ENCODE peak calls at places on chromosomes 12 and 14, in eight cellular contexts. Z is CD8-positive, alpha-beta T cell; E is cardiac muscle cell; K is heart left ventricle; P is Peyer's patch; F is A549; Y is upper lobe of right lung; Q is suprapubic skin. T is an unnamed sample.

GRCh38 chr14:32939254-32940065 is 781 bp downstream of the NPAS3 start:
- DNase-seq in Q (peak; percentile 83), Z (no peak), K (peak; percentile 82), E (peak; percentile 83), Y (peak; percentile 75), F (no peak), P (peak; percentile 66), T (no peak)

GRCh38 chr12:53951577-53952334 is 2.9 kb upstream of the HOXC12 start:
- DNase-seq in P (no peak), K (no peak), Y (peak; percentile 34), Q (no peak), E (no peak), F (no peak), Z (no peak), T (no peak)

GRCh38 chr14:92241966-92242365 is 81.0 kb upstream of the SLC24A4 start:
- DNase-seq in Y (no peak), K (no peak), F (no peak), Z (no peak), Q (no peak), P (no peak), E (no peak), T (no peak)

GRCh38 chr12:87441511-87441910 is 587.7 kb downstream of the C12orf50 start:
- DNase-seq in Y (no peak), Z (no peak), P (no peak), Q (no peak), F (no peak), E (peak; percentile 27), K (no peak), T (no peak)

GRCh38 chr12:97530237-97530636 is 67.6 kb downstream of the RMST start:
- DNase-seq in Q (no peak), P (no peak), E (no peak), Z (no peak), F (no peak), Y (no peak), K (no peak), T (no peak)

GRCh38 chr14:75636100-75636692 is 24.5 kb downstream of the ERG28 start:
- DNase-seq in K (no peak), P (no peak), F (no peak), E (peak; percentile 70), Y (no peak), Q (no peak), Z (no peak), T (no peak)

GRCh38 chr12:87801860-87802720 is 227.1 kb downstream of the C12orf50 start:
- DNase-seq in Y (no peak), Z (no peak), K (no peak), Q (no peak), P (no peak), E (peak; percentile 40), F (peak; percentile 57), T (no peak)

GRCh38 chr12:78671295-78671694 is 193.3 kb upstream of the SYT1 start:
- DNase-seq in P (no peak), Z (no peak), E (peak; percentile 90), Y (no peak), K (no peak), Q (no peak), F (peak; percentile 62), T (no peak)

GRCh38 chr12:106106892-106107291 is 31.9 kb downstream of the NUAK1 start:
- DNase-seq in Y (no peak), Q (no peak), K (no peak), P (no peak), Z (no peak), E (peak; percentile 60), F (peak; percentile 77), T (no peak)

GRCh38 chr14:85165091-85165490 is 364.9 kb upstream of the FLRT2 start:
- DNase-seq in P (no peak), Y (no peak), F (peak; percentile 11), Q (no peak), K (peak; percentile 33), Z (no peak), E (peak; percentile 15), T (no peak)

DNA sequence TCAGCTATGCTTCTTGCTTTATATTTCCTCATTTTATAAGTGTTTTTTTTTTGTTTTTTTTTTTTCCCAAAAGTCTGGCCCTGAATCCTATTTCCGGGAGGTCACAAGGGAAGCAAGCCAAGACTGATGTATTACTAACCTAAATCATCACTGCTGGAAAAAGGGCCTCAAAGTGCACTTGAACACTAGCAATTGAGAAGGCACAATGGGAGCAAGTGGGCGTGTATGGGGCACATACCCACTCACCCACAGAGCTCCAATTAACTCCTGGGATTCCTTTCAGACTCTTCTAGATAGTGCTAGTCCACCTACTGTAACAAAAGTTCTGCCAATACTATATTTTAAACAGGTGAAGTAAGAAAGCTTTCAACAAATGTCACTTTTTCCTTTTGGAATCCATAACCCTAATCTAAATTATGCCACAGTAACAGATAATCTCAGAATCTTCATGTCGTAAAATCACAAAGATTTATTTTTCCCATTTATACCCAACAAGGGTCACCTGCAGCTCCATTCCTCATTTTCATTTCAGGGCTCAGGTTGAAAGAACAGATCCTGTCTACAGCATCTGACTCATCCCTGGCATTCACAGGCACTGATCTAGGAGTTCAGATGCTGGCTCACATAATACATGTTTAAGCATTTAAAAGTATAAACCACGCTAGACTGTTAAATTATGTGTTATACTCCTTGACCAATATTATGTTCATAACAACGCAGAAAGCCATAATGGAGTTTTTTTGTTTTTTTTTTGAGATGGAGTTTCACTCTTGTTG is 58.5 kb downstream of the STON2 start:
- DNase-seq in P (no peak), Q (no peak), K (no peak), Z (no peak), Y (no peak), F (no peak), E (no peak), T (no peak)
- H3K27ac ChIP-seq in P (no peak overlapping the region), Q (no peak overlapping the region), K (no peak overlapping the region), Z (no peak overlapping the region), Y (no peak overlapping the region), F (no peak overlapping the region), E (no peak overlapping the region), T (no peak overlapping the region)

GRCh38 chr12:122869207-122869973 is 26.5 kb downstream of the VPS37B start:
- DNase-seq in P (no peak), K (peak; percentile 9), Q (no peak), F (no peak), Y (no peak), E (no peak), Z (no peak), T (no peak)

GRCh38 chr12:122866379-122866778 is 29.5 kb downstream of the VPS37B start:
- DNase-seq in Y (peak; percentile 54), K (peak; percentile 40), E (no peak), F (no peak), Q (no peak), Z (no peak), P (peak; percentile 50), T (no peak)

GRCh38 chr12:122866950-122867607 is 28.8 kb downstream of the VPS37B start:
- DNase-seq in E (no peak), Y (peak; percentile 53), P (peak; percentile 51), Z (no peak), F (no peak), K (peak; percentile 55), Q (peak; percentile 66), T (no peak)

GRCh38 chr12:122868471-122869177 is 27.3 kb downstream of the VPS37B start:
- DNase-seq in Y (peak; percentile 37), E (no peak), Q (no peak), Z (no peak), K (peak; percentile 20), F (no peak), P (peak; percentile 40), T (no peak)

GRCh38 chr12:122867701-122868461 is 28.0 kb downstream of the VPS37B start:
- DNase-seq in P (peak; percentile 88), K (peak; percentile 90), Q (peak; percentile 67), Z (no peak), E (no peak), F (peak; percentile 62), Y (peak; percentile 64), T (no peak)
- TF ChIP-seq CTCF in P (peak; percentile 56), K (peak; percentile 68), Q (peak; percentile 22), Z (no peak), E (peak; percentile 9), F (peak; percentile 21), Y (peak; percentile 35), T (no peak)

DNA sequence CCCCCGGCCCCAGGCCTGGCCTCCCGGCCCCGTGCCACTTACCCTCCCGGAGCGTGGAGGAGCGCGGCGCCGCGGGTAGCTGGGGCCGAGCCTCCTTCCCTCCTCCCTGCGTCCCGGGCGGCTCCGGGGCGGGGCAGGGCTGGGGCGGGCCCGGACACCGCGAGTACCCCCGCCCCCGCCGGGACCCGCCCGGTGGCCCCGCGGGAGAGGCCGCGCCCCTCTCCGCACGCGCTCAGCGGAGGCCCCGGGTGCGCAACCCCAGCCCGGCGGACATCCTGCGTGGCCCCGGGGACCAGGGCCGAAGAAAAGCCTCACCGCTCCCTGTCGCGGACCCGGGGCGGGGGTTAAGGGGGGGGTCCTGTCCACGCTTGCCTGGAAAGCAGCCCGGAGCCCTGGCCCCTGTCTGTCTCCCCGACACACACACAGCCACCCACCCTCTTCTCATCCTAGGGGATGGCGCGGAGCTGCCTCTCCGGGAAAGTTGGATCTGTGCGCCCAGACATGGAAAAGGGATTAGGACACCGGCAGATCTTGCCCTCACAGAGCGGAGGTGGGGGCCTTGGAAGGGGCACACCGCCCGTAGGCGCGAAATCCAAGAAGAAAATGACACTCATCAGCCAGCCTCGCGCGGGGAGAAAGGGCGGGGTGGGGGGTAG is at the start of gene SYNE3:
- DNase-seq in E (peak; percentile 52), K (peak; percentile 79), Y (peak; percentile 85), F (no peak), Z (no peak), P (peak; percentile 79), Q (peak; percentile 80), T (no peak)
- H3K4me1 ChIP-seq in E (peaks cover 15% of the 10 kb centered on the region), K (peaks cover 49% of the 10 kb centered on the region), Y (peaks cover 61% of the 10 kb centered on the region), F (peaks cover 11% of the 10 kb centered on the region), Z (peaks cover 73% of the 10 kb centered on the region), P (peaks cover 14% of the 10 kb centered on the region), Q (peaks cover 75% of the 10 kb centered on the region), T (peaks cover 76% of the 10 kb centered on the region)

GRCh38 chr12:11812558-11813421 is 163.3 kb downstream of the ETV6 start:
- DNase-seq in Q (no peak), E (peak; percentile 54), K (peak; percentile 57), F (no peak), Y (no peak), Z (no peak), P (peak; percentile 55), T (no peak)
- H3K27ac ChIP-seq in Q (peak overlapping the region; percentile 84), E (peak overlapping the region; percentile 69), K (peak overlapping the region; percentile 80), F (no peak overlapping the region), Y (peak overlapping the region; percentile 78), Z (no peak overlapping the region), P (peak overlapping the region; percentile 67), T (peak overlapping the region; percentile 61)

DNA sequence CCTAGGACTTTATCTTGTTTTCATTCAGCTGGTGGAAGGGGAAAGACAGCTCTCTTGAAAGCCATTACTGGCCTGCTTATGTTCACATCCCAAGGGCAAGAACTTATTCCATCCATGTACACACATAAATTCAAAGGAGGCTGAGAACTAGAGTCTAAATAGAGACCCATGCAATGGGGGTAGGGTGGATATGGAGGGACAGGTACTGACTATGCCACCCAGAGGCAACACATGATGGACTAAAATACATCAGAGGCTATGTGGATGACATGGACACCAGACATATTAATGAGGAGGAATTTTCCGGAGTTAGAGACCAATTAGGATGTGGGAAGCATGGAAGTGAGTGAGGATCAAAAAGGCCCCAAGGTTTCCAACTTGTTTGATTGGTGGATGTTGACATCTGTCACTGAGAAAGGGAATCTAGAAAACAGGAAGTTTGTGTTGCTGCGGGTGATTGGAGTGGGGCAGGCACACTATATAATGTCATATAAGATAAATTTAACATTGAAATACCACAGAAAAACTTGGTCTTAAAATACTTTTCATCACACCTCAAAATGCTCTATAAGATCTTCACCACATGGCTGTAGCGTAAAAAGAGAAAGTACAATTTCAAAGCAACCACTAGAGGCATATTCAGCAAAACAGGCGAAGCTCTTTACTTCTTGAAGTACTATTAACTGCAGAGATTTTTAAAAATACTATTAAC is 130.4 kb downstream of the GRIP1 start:
- DNase-seq in Q (no peak), Y (no peak), Z (no peak), K (no peak), P (no peak), F (no peak), E (peak; percentile 11), T (no peak)
- TF ChIP-seq CTCF in Q (no peak), Y (no peak), Z (no peak), K (no peak), P (no peak), F (no peak), E (peak; percentile 24), T (no peak)

GRCh38 chr12:11798856-11799530 is 149.5 kb downstream of the ETV6 start:
- DNase-seq in P (no peak), Y (no peak), E (peak; percentile 96), F (no peak), Z (no peak), K (no peak), Q (no peak), T (no peak)
- H3K4me1 ChIP-seq in P (peaks cover 4% of the 10 kb centered on the region), Y (peaks cover 46% of the 10 kb centered on the region), E (peaks cover 37% of the 10 kb centered on the region), F (peaks cover 21% of the 10 kb centered on the region), Z (peaks cover 11% of the 10 kb centered on the region), K (peaks cover 43% of the 10 kb centered on the region), Q (peaks cover 36% of the 10 kb centered on the region), T (peaks cover 23% of the 10 kb centered on the region)